ENCODE peak calls at places on chromosomes 3 and 15, in eight cellular contexts. R is left colon; U is NCI-H1092; F is NCI-H524; V is LoVo; K is HT1080; I is kidney epithelial cell; L is activated CD4-positive, alpha-beta T cell treated with anti-CD3 and anti-CD28 coated beads, Interleukin-2, amount 50 U/mL, for 24 hours. S is an unnamed sample.

GRCh38 chr15:35306361-35306981 is 221.4 kb upstream of the NANOGP8 start:
- DNase-seq in R (peak; percentile 60), U (no peak), F (no peak), V (no peak), K (peak; percentile 49), I (peak; percentile 39), L (no peak), S (no peak)

GRCh38 chr3:45683417-45684326 is 5.5 kb upstream of the SACM1L start:
- DNase-seq in R (no peak), U (no peak), F (no peak), V (no peak), K (peak; percentile 35), I (no peak), L (no peak), S (no peak)

GRCh38 chr15:66651913-66652642 is 50.0 kb upstream of the SMAD6 start:
- DNase-seq in R (no peak), U (no peak), F (no peak), V (no peak), K (no peak), I (no peak), L (no peak), S (no peak)

GRCh38 chr15:55535436-55535835 is 27.4 kb upstream of the DNAAF4 start:
- DNase-seq in R (no peak), U (no peak), F (no peak), V (no peak), K (no peak), I (no peak), L (no peak), S (peak; percentile 10)

GRCh38 chr3:43175541-43175940 is 69.7 kb upstream of the POMGNT2 start:
- DNase-seq in R (no peak), U (no peak), F (no peak), V (no peak), K (no peak), I (no peak), L (no peak), S (no peak)

GRCh38 chr3:50428007-50428633 is 68.8 kb upstream of the TMEM115 start:
- DNase-seq in R (no peak), U (peak; percentile 25), F (peak; percentile 27), V (no peak), K (peak; percentile 18), I (no peak), L (no peak), S (no peak)

GRCh38 chr15:100869151-100869999 is 10.3 kb upstream of the ALDH1A3 start:
- DNase-seq in R (no peak), U (no peak), F (peak; percentile 27), V (no peak), K (peak; percentile 19), I (no peak), L (no peak), S (no peak)

GRCh38 chr3:150495149-150495548 is 51.1 kb downstream of the SERP1 start:
- DNase-seq in R (no peak), U (no peak), F (no peak), V (no peak), K (no peak), I (no peak), L (no peak), S (no peak)

GRCh38 chr15:44034933-44035624 is 160.0 kb downstream of the FRMD5 start:
- DNase-seq in R (no peak), U (no peak), F (no peak), V (no peak), K (peak; percentile 63), I (no peak), L (no peak), S (no peak)

GRCh38 chr15:75620043-75620775 is 5.3 kb downstream of the SNUPN start:
- DNase-seq in R (no peak), U (no peak), F (no peak), V (no peak), K (no peak), I (no peak), L (no peak), S (no peak)

GRCh38 chr3:155572085-155572484 is 172.8 kb downstream of the PLCH1 start:
- DNase-seq in R (no peak), U (no peak), F (no peak), V (no peak), K (no peak), I (no peak), L (no peak), S (no peak)

GRCh38 chr3:5190147-5190791 is 2.8 kb downstream of the EDEM1 start:
- DNase-seq in R (no peak), U (no peak), F (no peak), V (no peak), K (no peak), I (no peak), L (no peak), S (no peak)

GRCh38 chr3:3792391-3792790 is 6.8 kb upstream of the LRRN1 start:
- DNase-seq in R (no peak), U (no peak), F (no peak), V (no peak), K (no peak), I (no peak), L (no peak), S (no peak)

GRCh38 chr3:11619946-11620652 is 23.6 kb downstream of the VGLL4 start:
- DNase-seq in R (no peak), U (no peak), F (peak; percentile 68), V (no peak), K (no peak), I (no peak), L (no peak), S (no peak)

GRCh38 chr3:169750665-169751064 is 14.2 kb downstream of the TERC start:
- DNase-seq in R (no peak), U (no peak), F (no peak), V (no peak), K (no peak), I (no peak), L (no peak), S (no peak)

GRCh38 chr3:64667887-64668581 is 19.8 kb downstream of the ADAMTS9 start:
- DNase-seq in R (no peak), U (no peak), F (no peak), V (no peak), K (no peak), I (no peak), L (no peak), S (no peak)

GRCh38 chr3:101631397-101631796 is 45.5 kb downstream of the ZBTB11 start:
- DNase-seq in R (no peak), U (no peak), F (no peak), V (no peak), K (no peak), I (no peak), L (no peak), S (no peak)

GRCh38 chr15:82878325-82878724 is 68.9 kb downstream of the WHAMM start:
- DNase-seq in R (no peak), U (no peak), F (no peak), V (no peak), K (no peak), I (no peak), L (no peak), S (no peak)

GRCh38 chr3:5347486-5347885 is 160.0 kb downstream of the EDEM1 start:
- DNase-seq in R (no peak), U (peak; percentile 66), F (no peak), V (no peak), K (no peak), I (no peak), L (no peak), S (no peak)

GRCh38 chr3:123657578-123657977 is 72.7 kb upstream of the HACD2 start:
- DNase-seq in R (peak; percentile 49), U (no peak), F (no peak), V (peak; percentile 18), K (no peak), I (no peak), L (no peak), S (no peak)

GRCh38 chr15:67091073-67091965 is 25.9 kb downstream of the SMAD3 start:
- DNase-seq in R (peak; percentile 70), U (no peak), F (no peak), V (no peak), K (peak; percentile 98), I (peak; percentile 88), L (peak; percentile 62), S (peak; percentile 78)

GRCh38 chr15:96586901-96587300 is 256.4 kb downstream of the NR2F2 start:
- DNase-seq in R (no peak), U (no peak), F (no peak), V (no peak), K (no peak), I (no peak), L (no peak), S (no peak)

GRCh38 chr15:63896336-63897115 is 62.8 kb upstream of the HERC1 start:
- DNase-seq in R (no peak), U (no peak), F (no peak), V (no peak), K (peak; percentile 69), I (no peak), L (no peak), S (no peak)

S was measured in central memory CD4-positive, alpha-beta T cell.